ENCODE peak calls at places on chromosomes 13 and 19, in seven cellular contexts. One of them, this sample, is unnamed.

GRCh38 chr19:44745386-44745831 is 3.1 kb upstream of the BCL3 start:
- DNase-seq in neuronal stem cell: no peak
- DNase-seq in IMR-90: peak
- DNase-seq in mesenchymal stem cell: peak
- DNase-seq in H9: peak
- DNase-seq in mesendoderm: peak
- DNase-seq in H1: no peak
- DNase-seq in this sample: peak

GRCh38 chr13:23618341-23618740 is 48.1 kb downstream of the TNFRSF19 start:
- DNase-seq in neuronal stem cell: no peak
- DNase-seq in IMR-90: peak
- DNase-seq in mesenchymal stem cell: peak
- DNase-seq in H9: no peak
- DNase-seq in mesendoderm: peak
- DNase-seq in H1: no peak
- DNase-seq in this sample: peak

GRCh38 chr19:4930664-4931063 is 21.4 kb downstream of the UHRF1 start:
- DNase-seq in neuronal stem cell: no peak
- DNase-seq in IMR-90: peak
- DNase-seq in mesenchymal stem cell: peak
- DNase-seq in H9: no peak
- DNase-seq in mesendoderm: no peak
- DNase-seq in H1: no peak
- DNase-seq in this sample: peak

GRCh38 chr19:18804643-18805042 is 13.5 kb upstream of the COMP start:
- DNase-seq in neuronal stem cell: no peak
- DNase-seq in IMR-90: no peak
- DNase-seq in mesenchymal stem cell: no peak
- DNase-seq in H9: no peak
- DNase-seq in mesendoderm: no peak
- DNase-seq in H1: no peak
- DNase-seq in this sample: no peak

GRCh38 chr13:111480976-111481375 is 160.5 kb downstream of the TEX29 start:
- DNase-seq in neuronal stem cell: no peak
- DNase-seq in IMR-90: no peak
- DNase-seq in mesenchymal stem cell: no peak
- DNase-seq in H9: no peak
- DNase-seq in mesendoderm: no peak
- DNase-seq in H1: no peak
- DNase-seq in this sample: no peak

GRCh38 chr13:42654212-42654611 is 80.3 kb downstream of the TNFSF11 start:
- DNase-seq in neuronal stem cell: no peak
- DNase-seq in IMR-90: no peak
- DNase-seq in mesenchymal stem cell: no peak
- DNase-seq in H9: no peak
- DNase-seq in mesendoderm: no peak
- DNase-seq in H1: no peak
- DNase-seq in this sample: no peak

GRCh38 chr13:25214371-25215252 is 42.5 kb upstream of the AMER2 start:
- DNase-seq in neuronal stem cell: no peak
- DNase-seq in IMR-90: peak
- DNase-seq in mesenchymal stem cell: peak
- DNase-seq in H9: no peak
- DNase-seq in mesendoderm: peak
- DNase-seq in H1: no peak
- DNase-seq in this sample: no peak

GRCh38 chr19:43527860-43528622 is 1.0 kb upstream of the ETHE1 start:
- DNase-seq in neuronal stem cell: no peak
- DNase-seq in IMR-90: no peak
- DNase-seq in mesenchymal stem cell: peak
- DNase-seq in H9: no peak
- DNase-seq in mesendoderm: no peak
- DNase-seq in H1: no peak
- DNase-seq in this sample: no peak

GRCh38 chr13:53112522-53112921 is 83.9 kb downstream of the OLFM4 start:
- DNase-seq in neuronal stem cell: no peak
- DNase-seq in IMR-90: no peak
- DNase-seq in mesenchymal stem cell: no peak
- DNase-seq in H9: no peak
- DNase-seq in mesendoderm: no peak
- DNase-seq in H1: no peak
- DNase-seq in this sample: no peak

GRCh38 chr13:26340812-26341211 is 86.9 kb downstream of the CDK8 start:
- DNase-seq in neuronal stem cell: no peak
- DNase-seq in IMR-90: peak
- DNase-seq in mesenchymal stem cell: no peak
- DNase-seq in H9: no peak
- DNase-seq in mesendoderm: no peak
- DNase-seq in H1: no peak
- DNase-seq in this sample: no peak

GRCh38 chr19:8702350-8702749 is 3.8 kb upstream of the ACTL9 start:
- DNase-seq in neuronal stem cell: no peak
- DNase-seq in IMR-90: no peak
- DNase-seq in mesenchymal stem cell: no peak
- DNase-seq in H9: no peak
- DNase-seq in mesendoderm: no peak
- DNase-seq in H1: no peak
- DNase-seq in this sample: no peak

GRCh38 chr13:88196106-88196505 is 524.9 kb downstream of the SLITRK5 start:
- DNase-seq in neuronal stem cell: no peak
- DNase-seq in IMR-90: no peak
- DNase-seq in mesenchymal stem cell: no peak
- DNase-seq in H9: no peak
- DNase-seq in mesendoderm: peak
- DNase-seq in H1: no peak
- DNase-seq in this sample: no peak

GRCh38 chr13:55554741-55555140 is 1586.0 kb upstream of the PRR20A start:
- DNase-seq in neuronal stem cell: no peak
- DNase-seq in IMR-90: no peak
- DNase-seq in mesenchymal stem cell: no peak
- DNase-seq in H9: no peak
- DNase-seq in mesendoderm: no peak
- DNase-seq in H1: no peak
- DNase-seq in this sample: no peak

GRCh38 chr13:60701919-60702318 is 304.9 kb downstream of the TDRD3 start:
- DNase-seq in neuronal stem cell: no peak
- DNase-seq in IMR-90: no peak
- DNase-seq in mesenchymal stem cell: no peak
- DNase-seq in H9: no peak
- DNase-seq in mesendoderm: no peak
- DNase-seq in H1: no peak
- DNase-seq in this sample: no peak

GRCh38 chr19:14467816-14468215 is 7.3 kb downstream of the PTGER1 start:
- DNase-seq in neuronal stem cell: no peak
- DNase-seq in IMR-90: no peak
- DNase-seq in mesenchymal stem cell: no peak
- DNase-seq in H9: no peak
- DNase-seq in mesendoderm: peak
- DNase-seq in H1: no peak
- DNase-seq in this sample: no peak

GRCh38 chr13:100674848-100675659 is 459 bp upstream of the TMTC4 start:
- DNase-seq in neuronal stem cell: peak
- DNase-seq in IMR-90: peak
- DNase-seq in mesenchymal stem cell: peak
- DNase-seq in H9: peak
- DNase-seq in mesendoderm: peak
- DNase-seq in H1: peak
- DNase-seq in this sample: peak

GRCh38 chr19:52941941-52942370 is 18.7 kb upstream of the ZNF888 start:
- DNase-seq in neuronal stem cell: no peak
- DNase-seq in IMR-90: peak
- DNase-seq in mesenchymal stem cell: peak
- DNase-seq in H9: peak
- DNase-seq in mesendoderm: peak
- DNase-seq in H1: no peak
- DNase-seq in this sample: peak

GRCh38 chr13:106709509-106709908 is 141.6 kb upstream of the ARGLU1 start:
- DNase-seq in neuronal stem cell: no peak
- DNase-seq in IMR-90: no peak
- DNase-seq in mesenchymal stem cell: no peak
- DNase-seq in H9: no peak
- DNase-seq in mesendoderm: no peak
- DNase-seq in H1: no peak
- DNase-seq in this sample: no peak

GRCh38 chr13:20525144-20525600 is 485 bp downstream of the CRYL1 start:
- DNase-seq in neuronal stem cell: peak
- DNase-seq in IMR-90: no peak
- DNase-seq in mesenchymal stem cell: peak
- DNase-seq in H9: peak
- DNase-seq in mesendoderm: peak
- DNase-seq in H1: no peak
- DNase-seq in this sample: peak

GRCh38 chr13:66329988-66330429 is 900.1 kb downstream of the PCDH9 start:
- DNase-seq in neuronal stem cell: no peak
- DNase-seq in IMR-90: peak
- DNase-seq in mesenchymal stem cell: no peak
- DNase-seq in H9: no peak
- DNase-seq in mesendoderm: no peak
- DNase-seq in H1: no peak
- DNase-seq in this sample: no peak

GRCh38 chr13:31781064-31781463 is 41.7 kb downstream of the RXFP2 start:
- DNase-seq in neuronal stem cell: no peak
- DNase-seq in IMR-90: peak
- DNase-seq in mesenchymal stem cell: no peak
- DNase-seq in H9: no peak
- DNase-seq in mesendoderm: no peak
- DNase-seq in H1: no peak
- DNase-seq in this sample: no peak

GRCh38 chr19:5706876-5707573 is 12.9 kb downstream of the LONP1 start:
- DNase-seq in neuronal stem cell: no peak
- DNase-seq in IMR-90: no peak
- DNase-seq in mesenchymal stem cell: no peak
- DNase-seq in H9: no peak
- DNase-seq in mesendoderm: no peak
- DNase-seq in H1: no peak
- DNase-seq in this sample: no peak

GRCh38 chr19:897442-898039 is 4.3 kb downstream of the RNU6-9 start:
- DNase-seq in neuronal stem cell: no peak
- DNase-seq in IMR-90: no peak
- DNase-seq in mesenchymal stem cell: no peak
- DNase-seq in H9: peak
- DNase-seq in mesendoderm: no peak
- DNase-seq in H1: no peak
- DNase-seq in this sample: peak

GRCh38 chr19:2044709-2045500 is 6.1 kb downstream of the MKNK2 start:
- DNase-seq in neuronal stem cell: no peak
- DNase-seq in IMR-90: no peak
- DNase-seq in mesenchymal stem cell: no peak
- DNase-seq in H9: peak
- DNase-seq in mesendoderm: no peak
- DNase-seq in H1: no peak
- DNase-seq in this sample: no peak

GRCh38 chr13:93847162-93847561 is 620.6 kb downstream of the GPC6 start:
- DNase-seq in neuronal stem cell: no peak
- DNase-seq in IMR-90: peak
- DNase-seq in mesenchymal stem cell: peak
- DNase-seq in H9: no peak
- DNase-seq in mesendoderm: no peak
- DNase-seq in H1: no peak
- DNase-seq in this sample: no peak

GRCh38 chr13:112072531-112073244 is 5.7 kb downstream of the SOX1 start:
- DNase-seq in neuronal stem cell: peak
- DNase-seq in IMR-90: no peak
- DNase-seq in mesenchymal stem cell: no peak
- DNase-seq in H9: peak
- DNase-seq in mesendoderm: peak
- DNase-seq in H1: no peak
- DNase-seq in this sample: no peak

GRCh38 chr19:47111081-47111589 is 2.4 kb downstream of the ZC3H4 start:
- DNase-seq in neuronal stem cell: no peak
- DNase-seq in IMR-90: no peak
- DNase-seq in mesenchymal stem cell: no peak
- DNase-seq in H9: no peak
- DNase-seq in mesendoderm: no peak
- DNase-seq in H1: no peak
- DNase-seq in this sample: no peak

DNA sequence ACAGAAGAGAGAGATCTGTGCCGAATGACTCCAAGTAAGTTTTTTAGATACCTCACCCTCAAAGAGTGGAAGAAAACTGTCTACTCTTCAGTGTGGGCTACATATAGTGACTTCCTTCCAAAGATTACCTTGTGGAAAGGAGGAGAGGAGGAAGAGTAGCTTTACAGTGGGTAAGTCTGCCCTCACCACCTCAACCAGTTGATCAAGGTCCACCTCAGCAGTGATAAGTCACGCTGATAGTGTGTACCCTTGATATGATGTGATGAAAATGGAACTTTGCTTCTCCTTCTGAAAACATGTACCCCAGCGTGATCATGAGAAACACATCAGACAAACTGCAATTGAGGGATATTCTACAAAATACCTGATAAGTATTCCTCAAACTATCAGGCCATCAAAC is 20.6 kb downstream of the KLF5 start:
- DNase-seq in neuronal stem cell: no peak
- DNase-seq in IMR-90: no peak
- DNase-seq in mesenchymal stem cell: no peak
- DNase-seq in H9: no peak
- DNase-seq in mesendoderm: no peak
- DNase-seq in H1: no peak
- DNase-seq in this sample: no peak
- H4K8ac ChIP-seq in neuronal stem cell: no peak
- H4K8ac ChIP-seq in IMR-90: no peak
- H4K8ac ChIP-seq in mesenchymal stem cell: no peak
- H4K8ac ChIP-seq in H9: no peak
- H4K8ac ChIP-seq in mesendoderm: no peak
- H4K8ac ChIP-seq in H1: no peak
- H4K8ac ChIP-seq in this sample: no peak

DNA sequence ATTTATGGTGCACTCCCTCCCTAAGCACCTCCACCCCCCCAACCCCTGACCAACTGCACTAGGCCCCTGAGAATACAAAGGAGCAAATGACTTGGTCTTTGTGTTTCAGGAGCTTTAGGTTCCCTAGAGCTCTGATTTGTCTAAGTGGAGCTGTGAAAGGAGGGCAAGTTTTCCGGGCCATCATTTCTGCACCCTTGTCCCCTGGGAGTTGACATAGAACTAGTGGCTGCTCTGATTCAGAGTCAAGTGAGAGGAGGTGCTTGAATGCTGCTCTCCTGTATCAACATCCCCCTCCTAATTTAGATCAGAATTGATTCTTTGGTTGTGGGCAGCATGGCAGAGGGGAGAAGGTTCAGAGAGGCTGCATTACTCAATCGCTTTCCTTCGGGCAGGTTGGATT is 391.6 kb downstream of the KCNRG start:
- DNase-seq in neuronal stem cell: no peak
- DNase-seq in IMR-90: no peak
- DNase-seq in mesenchymal stem cell: no peak
- DNase-seq in H9: no peak
- DNase-seq in mesendoderm: no peak
- DNase-seq in H1: no peak
- DNase-seq in this sample: no peak
- H3K4ac ChIP-seq in neuronal stem cell: no peak
- H3K4ac ChIP-seq in IMR-90: no peak
- H3K4ac ChIP-seq in mesenchymal stem cell: no peak
- H3K4ac ChIP-seq in H9: no peak
- H3K4ac ChIP-seq in mesendoderm: no peak
- H3K4ac ChIP-seq in H1: no peak
- H3K4ac ChIP-seq in this sample: no peak

GRCh38 chr19:40754611-40755247 is 3.7 kb downstream of the SNRPA start:
- DNase-seq in neuronal stem cell: no peak
- DNase-seq in IMR-90: peak
- DNase-seq in mesenchymal stem cell: peak
- DNase-seq in H9: no peak
- DNase-seq in mesendoderm: no peak
- DNase-seq in H1: no peak
- DNase-seq in this sample: peak
- H3K27ac ChIP-seq in neuronal stem cell: no peak
- H3K27ac ChIP-seq in IMR-90: peak
- H3K27ac ChIP-seq in mesenchymal stem cell: no peak
- H3K27ac ChIP-seq in H9: no peak
- H3K27ac ChIP-seq in mesendoderm: no peak
- H3K27ac ChIP-seq in H1: no peak
- H3K27ac ChIP-seq in this sample: peak

GRCh38 chr19:40640744-40641143 is 39.6 kb downstream of the LTBP4 start:
- DNase-seq in neuronal stem cell: no peak
- DNase-seq in IMR-90: peak
- DNase-seq in mesenchymal stem cell: peak
- DNase-seq in H9: no peak
- DNase-seq in mesendoderm: no peak
- DNase-seq in H1: no peak
- DNase-seq in this sample: no peak
- H4K8ac ChIP-seq in neuronal stem cell: no peak
- H4K8ac ChIP-seq in IMR-90: peak
- H4K8ac ChIP-seq in mesenchymal stem cell: peak
- H4K8ac ChIP-seq in H9: no peak
- H4K8ac ChIP-seq in mesendoderm: no peak
- H4K8ac ChIP-seq in H1: no peak
- H4K8ac ChIP-seq in this sample: peak